ENCODE peak calls at places on chromosome 5, in four cellular contexts. L is stimulated activated effector memory CD8-positive, alpha-beta T cell treated with anti-CD3 and anti-CD28 coated beads, Interleukin-12 subunit alpha, Interleukin-12 subunit beta, amount 100 ng/mL, for 72 hours; C is IMR-90; N is Peyer's patch. M is an unnamed sample.

GRCh38 chr5:120083851-120084615 is 380.1 kb upstream of the PRR16 start:
- DNase-seq in L (no peak), C (peak), N (no peak), M (no peak)

GRCh38 chr5:174444791-174445190 is 279.6 kb upstream of the MSX2 start:
- DNase-seq in L (no peak), C (no peak), N (no peak), M (no peak)

GRCh38 chr5:93246093-93246855 is 334.7 kb downstream of the NR2F1-AS1 start:
- DNase-seq in L (no peak), C (peak), N (no peak), M (peak)

GRCh38 chr5:134225780-134226440 is at the start of gene PPP2CA:
- DNase-seq in L (peak), C (peak), N (peak), M (peak)

GRCh38 chr5:36610629-36611028 is 4.2 kb downstream of the SLC1A3 start:
- DNase-seq in L (no peak), C (no peak), N (no peak), M (no peak)

GRCh38 chr5:40743771-40744170 is 12.0 kb downstream of the TTC33 start:
- DNase-seq in L (no peak), C (no peak), N (no peak), M (no peak)

GRCh38 chr5:3230254-3230653 is 365.4 kb upstream of the IRX1 start:
- DNase-seq in L (no peak), C (no peak), N (no peak), M (no peak)

GRCh38 chr5:43110606-43111170 is 10.0 kb upstream of the ZNF131 start:
- DNase-seq in L (no peak), C (no peak), N (peak), M (peak)

GRCh38 chr5:75434107-75434506 is 77.3 kb downstream of the CERT1 start:
- DNase-seq in L (no peak), C (peak), N (no peak), M (no peak)

GRCh38 chr5:107425541-107426031 is 245.2 kb downstream of the EFNA5 start:
- DNase-seq in L (no peak), C (peak), N (no peak), M (no peak)

GRCh38 chr5:126052120-126052519 is 371.1 kb upstream of the GRAMD2B start:
- DNase-seq in L (no peak), C (no peak), N (no peak), M (no peak)

GRCh38 chr5:164002653-164003052 is 497.2 kb downstream of the MAT2B start:
- DNase-seq in L (no peak), C (peak), N (no peak), M (no peak)

GRCh38 chr5:152246401-152246800 is 158.7 kb downstream of the NMUR2 start:
- DNase-seq in L (no peak), C (peak), N (no peak), M (no peak)

GRCh38 chr5:139670369-139671095 is 22.4 kb downstream of the CXXC5 start:
- DNase-seq in L (no peak), C (no peak), N (peak), M (no peak)

GRCh38 chr5:158805195-158805594 is 294.5 kb downstream of the EBF1 start:
- DNase-seq in L (no peak), C (no peak), N (no peak), M (no peak)

GRCh38 chr5:1012316-1012841 is 3.8 kb downstream of the NKD2 start:
- DNase-seq in L (no peak), C (no peak), N (no peak), M (peak)

GRCh38 chr5:148984333-148984732 is 78.5 kb downstream of the SH3TC2 start:
- DNase-seq in L (no peak), C (peak), N (no peak), M (no peak)

GRCh38 chr5:149310947-149311675 is 34.2 kb upstream of the GRPEL2 start:
- DNase-seq in L (no peak), C (peak), N (peak), M (no peak)

GRCh38 chr5:96509721-96510383 is 76.8 kb upstream of the PCSK1 start:
- DNase-seq in L (no peak), C (peak), N (no peak), M (no peak)

GRCh38 chr5:60161340-60161934 is 267.9 kb upstream of the PDE4D start:
- DNase-seq in L (no peak), C (peak), N (no peak), M (no peak)

GRCh38 chr5:142386151-142387021 is 61.6 kb upstream of the SPRY4 start:
- DNase-seq in L (no peak), C (no peak), N (no peak), M (no peak)

GRCh38 chr5:179530069-179530998 is 20.0 kb upstream of the RUFY1 start:
- DNase-seq in L (peak), C (no peak), N (peak), M (peak)